ENCODE peak calls at places on chromosome 16, in five cellular contexts. C is stimulated activated CD4-positive, alpha-beta T cell treated with anti-CD3 and anti-CD28 coated beads, TNF-alpha, amount 100 ng/mL, for 1 hour; P is fibroblast of mammary gland; Z is CD4-positive, alpha-beta T cell; N is dermis blood vessel endothelial cell. O is an unnamed sample.

GRCh38 chr16:58266336-58266735 is 28.5 kb downstream of the PRSS54 start:
- DNase-seq in C (no peak), P (no peak), Z (no peak), N (no peak), O (no peak)

GRCh38 chr16:27315333-27316037 is 1.7 kb downstream of the IL4R start:
- DNase-seq in C (no peak), P (peak; percentile 75), Z (peak; percentile 41), N (peak; percentile 92), O (no peak)

GRCh38 chr16:56855201-56855600 is 9.8 kb upstream of the SLC12A3 start:
- DNase-seq in C (no peak), P (no peak), Z (no peak), N (no peak), O (no peak)

GRCh38 chr16:14462811-14463210 is 167.2 kb downstream of the PARN start:
- DNase-seq in C (no peak), P (peak; percentile 88), Z (no peak), N (peak; percentile 56), O (no peak)

GRCh38 chr16:20899503-20900298 is 457 bp downstream of the DCUN1D3 start:
- DNase-seq in C (no peak), P (no peak), Z (peak; percentile 4), N (peak; percentile 51), O (no peak)

GRCh38 chr16:49543315-49543946 is 169.8 kb downstream of the C16orf78 start:
- DNase-seq in C (no peak), P (no peak), Z (no peak), N (no peak), O (no peak)

GRCh38 chr16:72256398-72257048 is 84.6 kb upstream of the PMFBP1 start:
- DNase-seq in C (no peak), P (peak; percentile 94), Z (no peak), N (no peak), O (no peak)

GRCh38 chr16:53056528-53056881 is 1.7 kb downstream of the CHD9 start:
- DNase-seq in C (no peak), P (peak; percentile 82), Z (no peak), N (peak; percentile 71), O (no peak)

GRCh38 chr16:49617710-49618330 is 238.1 kb downstream of the ZNF423 start:
- DNase-seq in C (no peak), P (no peak), Z (no peak), N (no peak), O (no peak)